ENCODE peak calls at places on chromosomes 5 and 9, in ten cellular contexts. O is H9, A is pancreas, T is tibial artery, F is cardiac fibroblast, L is RWPE1, W is adrenal gland, E is lower leg skin, S is foreskin fibroblast, C is psoas muscle. I is an unnamed sample.

GRCh38 chr5:63962345-63962744 is at the start of gene HTR1A:
- DNase-seq in O (no peak), A (no peak), T (no peak), F (no peak), L (no peak), W (no peak), E (no peak), S (no peak), C (no peak), I (no peak)

GRCh38 chr9:79104951-79105350 is 466.8 kb upstream of the TLE4 start:
- DNase-seq in O (no peak), A (no peak), T (no peak), F (no peak), L (no peak), W (no peak), E (no peak), S (no peak), C (no peak), I (no peak)

GRCh38 chr5:113378960-113379541 is 55.7 kb downstream of the TSSK1B start:
- DNase-seq in O (peak; percentile 71), A (peak; percentile 44), T (peak; percentile 72), F (peak; percentile 68), L (peak; percentile 82), W (peak; percentile 59), E (no peak), S (peak; percentile 24), C (no peak), I (no peak)

GRCh38 chr5:150186137-150186536 is 3.7 kb upstream of the SLC6A7 start:
- DNase-seq in O (peak; percentile 73), A (no peak), T (no peak), F (no peak), L (no peak), W (no peak), E (no peak), S (no peak), C (no peak), I (no peak)

GRCh38 chr9:114504341-114505186 is 709 bp downstream of the WHRN start:
- DNase-seq in O (peak; percentile 77), A (peak; percentile 60), T (no peak), F (peak; percentile 26), L (peak; percentile 72), W (peak; percentile 85), E (peak; percentile 90), S (peak; percentile 18), C (peak; percentile 68), I (peak; percentile 74)

GRCh38 chr5:7927466-7928375 is 58.8 kb downstream of the MTRR start:
- DNase-seq in O (peak; percentile 73), A (peak; percentile 67), T (no peak), F (peak; percentile 59), L (peak; percentile 75), W (peak; percentile 56), E (no peak), S (peak; percentile 51), C (no peak), I (no peak)

GRCh38 chr9:80285325-80285724 is 713.6 kb downstream of the TLE4 start:
- DNase-seq in O (no peak), A (no peak), T (no peak), F (peak; percentile 1), L (peak; percentile 6), W (no peak), E (no peak), S (peak; percentile 10), C (no peak), I (no peak)

GRCh38 chr5:138389332-138389731 is 36.8 kb downstream of the KDM3B start:
- DNase-seq in O (no peak), A (no peak), T (no peak), F (peak; percentile 12), L (no peak), W (no peak), E (no peak), S (no peak), C (no peak), I (no peak)

GRCh38 chr5:122311888-122312669 is at the start of gene SNCAIP:
- DNase-seq in O (peak; percentile 66), A (peak; percentile 21), T (peak; percentile 77), F (peak; percentile 48), L (peak; percentile 43), W (peak; percentile 53), E (peak; percentile 87), S (peak; percentile 47), C (peak; percentile 56), I (peak; percentile 74)

GRCh38 chr5:126234563-126235195 is 188.5 kb upstream of the GRAMD2B start:
- DNase-seq in O (peak; percentile 53), A (no peak), T (no peak), F (peak; percentile 32), L (peak; percentile 29), W (no peak), E (no peak), S (peak; percentile 3), C (no peak), I (no peak)

DNA sequence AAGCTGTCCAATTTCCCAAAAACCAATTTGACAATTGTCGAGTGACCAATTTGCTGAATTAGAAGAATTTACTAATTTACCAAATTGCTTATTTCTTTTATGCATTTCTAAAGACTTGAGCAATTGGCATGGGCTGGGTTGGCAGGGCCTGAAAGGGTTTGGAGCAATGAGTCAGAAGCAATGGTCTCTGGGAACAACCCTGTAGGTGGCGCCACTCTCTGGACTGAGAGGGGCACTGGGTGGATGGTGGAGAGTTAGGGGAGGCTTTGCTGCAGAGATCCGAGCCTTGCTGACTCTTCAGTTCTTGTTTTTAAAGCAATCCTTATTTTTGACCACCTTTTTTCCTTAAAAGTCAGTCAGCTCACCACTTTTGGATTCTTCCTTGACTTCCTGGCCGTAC is 71.5 kb upstream of the RPS23 start:
- DNase-seq in O (peak; percentile 77), A (no peak), T (no peak), F (no peak), L (peak; percentile 38), W (peak; percentile 35), E (no peak), S (no peak), C (peak; percentile 66), I (no peak)
- TF ChIP-seq CTCF in O (peak; percentile 82), A (no peak), T (peak; percentile 33), F (peak; percentile 47), L (peak; percentile 9), W (no peak), E (no peak), S (peak; percentile 33), C (no peak), I (peak; percentile 63)

GRCh38 chr9:129332581-129332980 is 154.5 kb upstream of the IER5L start:
- DNase-seq in O (no peak), A (no peak), T (no peak), F (no peak), L (no peak), W (no peak), E (no peak), S (no peak), C (no peak), I (no peak)
- TF ChIP-seq CTCF in O (no peak), A (no peak), T (no peak), F (no peak), L (no peak), W (no peak), E (no peak), S (no peak), C (no peak), I (no peak)

DNA sequence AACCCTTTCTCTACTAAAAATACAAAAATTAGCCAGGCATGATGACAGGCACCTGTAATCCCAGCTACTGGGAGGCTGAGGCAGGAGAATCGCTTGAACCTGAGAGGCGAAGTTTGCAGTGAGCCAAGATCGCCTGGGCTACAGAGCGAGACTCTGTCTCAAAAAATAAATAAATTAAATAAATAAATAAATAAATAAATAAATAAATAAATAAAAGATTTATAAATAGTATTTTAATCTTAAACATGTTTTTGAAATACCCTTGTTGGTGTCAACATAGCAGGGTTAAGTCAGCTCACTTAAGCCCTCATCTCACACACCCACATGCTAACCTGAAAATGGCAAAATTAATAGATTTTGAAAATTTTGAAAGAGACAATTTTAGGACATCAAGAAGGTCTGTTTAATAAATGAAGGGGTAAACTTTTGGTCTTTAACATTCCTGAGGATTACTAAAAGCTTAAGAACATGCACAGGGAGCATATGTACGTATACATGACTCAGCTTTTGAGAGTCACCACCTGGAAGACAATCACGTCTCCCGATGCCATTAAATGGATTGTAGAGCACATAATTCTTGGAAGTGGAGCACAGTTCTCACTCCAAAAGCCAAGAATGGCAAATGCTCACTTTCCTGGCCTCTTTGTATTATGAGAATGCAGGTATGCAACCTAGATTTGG is 202.5 kb downstream of the GDNF start:
- DNase-seq in O (no peak), A (no peak), T (no peak), F (no peak), L (peak; percentile 30), W (no peak), E (no peak), S (no peak), C (no peak), I (no peak)
- TF ChIP-seq CTCF in O (no peak), A (no peak), T (no peak), F (no peak), L (no peak), W (no peak), E (no peak), S (no peak), C (no peak), I (no peak)

DNA sequence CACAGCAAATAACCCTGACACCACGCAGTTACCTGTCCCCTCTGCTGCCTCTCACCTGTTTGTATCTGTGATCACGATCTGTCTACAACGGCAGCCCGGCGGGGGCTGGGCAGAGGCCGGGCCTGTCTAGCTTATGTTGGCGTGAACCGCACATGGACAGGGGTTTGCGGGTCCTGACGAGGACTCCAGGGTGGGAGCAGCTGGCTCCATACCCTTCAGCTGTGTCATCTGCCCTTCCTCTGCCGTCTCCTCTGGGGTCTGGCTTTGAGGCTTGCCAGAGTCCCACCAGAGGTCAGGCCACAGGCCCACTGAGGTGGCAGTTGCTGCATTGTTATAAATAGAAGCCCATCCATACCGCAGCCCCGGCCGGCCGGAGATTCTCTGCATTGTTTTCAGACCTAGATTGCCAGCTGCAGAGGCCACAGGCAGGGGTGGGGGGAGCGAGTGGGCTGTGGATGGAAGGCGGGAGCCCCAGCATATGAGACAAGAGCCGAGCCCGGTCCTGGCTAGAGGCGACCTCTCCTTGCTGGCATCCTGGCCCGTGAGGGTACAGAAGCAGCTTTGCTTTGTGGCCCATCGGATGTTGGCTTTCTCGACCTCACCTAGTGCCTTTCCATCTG is 37.8 kb downstream of the FAM78A start:
- DNase-seq in O (no peak), A (no peak), T (peak; percentile 59), F (peak; percentile 48), L (no peak), W (no peak), E (no peak), S (no peak), C (peak; percentile 68), I (no peak)
- TF ChIP-seq CTCF in O (no peak), A (no peak), T (no peak), F (no peak), L (no peak), W (no peak), E (no peak), S (no peak), C (no peak), I (no peak)

GRCh38 chr9:89353989-89354388 is 35.7 kb downstream of the SECISBP2 start:
- DNase-seq in O (no peak), A (no peak), T (no peak), F (no peak), L (no peak), W (peak; percentile 88), E (peak; percentile 43), S (no peak), C (no peak), I (no peak)
- TF ChIP-seq CTCF in O (no peak), A (no peak), T (no peak), F (no peak), L (no peak), W (peak; percentile 52), E (no peak), S (no peak), C (no peak), I (no peak)

I was measured in type B pancreatic cell.